ENCODE peak calls at places on chromosomes 12 and 14, in nine cellular contexts. One of them, this sample, is unnamed.

GRCh38 chr12:77013091-77013490 is 52.3 kb downstream of the E2F7 start:
- DNase-seq in left cardiac atrium: no peak
- DNase-seq in nephron progenitor cell: no peak
- DNase-seq in endothelial cell: no peak
- DNase-seq in effector CD8-positive, alpha-beta T cell: no peak
- DNase-seq in suprapubic skin: no peak
- DNase-seq in activated CD4-positive, alpha-beta T cell treated with anti-CD3 and anti-CD28 coated beads, Interleukin-2, amount 50 U/mL, for 24 hours: no peak
- DNase-seq in A549: no peak
- DNase-seq in amniotic stem cell: no peak
- DNase-seq in this sample: no peak

GRCh38 chr12:31206038-31206670 is 119.8 kb downstream of the SINHCAF start:
- DNase-seq in nephron progenitor cell: no peak
- DNase-seq in activated CD4-positive, alpha-beta T cell treated with anti-CD3 and anti-CD28 coated beads, Interleukin-2, amount 50 U/mL, for 24 hours: no peak
- DNase-seq in effector CD8-positive, alpha-beta T cell: no peak
- DNase-seq in amniotic stem cell: no peak
- DNase-seq in left cardiac atrium: no peak
- DNase-seq in A549: no peak
- DNase-seq in suprapubic skin: no peak
- DNase-seq in endothelial cell: no peak
- DNase-seq in this sample: no peak

GRCh38 chr14:30243805-30244204 is 315.2 kb upstream of the G2E3 start:
- DNase-seq in suprapubic skin: no peak
- DNase-seq in nephron progenitor cell: no peak
- DNase-seq in A549: no peak
- DNase-seq in effector CD8-positive, alpha-beta T cell: no peak
- DNase-seq in activated CD4-positive, alpha-beta T cell treated with anti-CD3 and anti-CD28 coated beads, Interleukin-2, amount 50 U/mL, for 24 hours: no peak
- DNase-seq in amniotic stem cell: no peak
- DNase-seq in endothelial cell: no peak
- DNase-seq in left cardiac atrium: no peak
- DNase-seq in this sample: no peak

GRCh38 chr14:96271421-96271762 is 15.4 kb downstream of the BDKRB1 start:
- DNase-seq in A549: no peak
- DNase-seq in effector CD8-positive, alpha-beta T cell: no peak
- DNase-seq in activated CD4-positive, alpha-beta T cell treated with anti-CD3 and anti-CD28 coated beads, Interleukin-2, amount 50 U/mL, for 24 hours: no peak
- DNase-seq in endothelial cell: no peak
- DNase-seq in amniotic stem cell: no peak
- DNase-seq in suprapubic skin: no peak
- DNase-seq in left cardiac atrium: no peak
- DNase-seq in nephron progenitor cell: no peak
- DNase-seq in this sample: no peak

GRCh38 chr12:62697893-62698292 is 231.3 kb downstream of the MON2 start:
- DNase-seq in A549: no peak
- DNase-seq in activated CD4-positive, alpha-beta T cell treated with anti-CD3 and anti-CD28 coated beads, Interleukin-2, amount 50 U/mL, for 24 hours: no peak
- DNase-seq in suprapubic skin: no peak
- DNase-seq in left cardiac atrium: no peak
- DNase-seq in nephron progenitor cell: no peak
- DNase-seq in endothelial cell: no peak
- DNase-seq in effector CD8-positive, alpha-beta T cell: no peak
- DNase-seq in amniotic stem cell: no peak
- DNase-seq in this sample: no peak

GRCh38 chr12:107631715-107632114 is 53.9 kb upstream of the PWP1 start:
- DNase-seq in nephron progenitor cell: no peak
- DNase-seq in effector CD8-positive, alpha-beta T cell: no peak
- DNase-seq in activated CD4-positive, alpha-beta T cell treated with anti-CD3 and anti-CD28 coated beads, Interleukin-2, amount 50 U/mL, for 24 hours: no peak
- DNase-seq in endothelial cell: no peak
- DNase-seq in A549: no peak
- DNase-seq in amniotic stem cell: no peak
- DNase-seq in suprapubic skin: no peak
- DNase-seq in left cardiac atrium: no peak
- DNase-seq in this sample: no peak

GRCh38 chr12:104615048-104615561 is 158.4 kb downstream of the CHST11 start:
- DNase-seq in endothelial cell: no peak
- DNase-seq in effector CD8-positive, alpha-beta T cell: no peak
- DNase-seq in left cardiac atrium: peak
- DNase-seq in amniotic stem cell: no peak
- DNase-seq in nephron progenitor cell: no peak
- DNase-seq in activated CD4-positive, alpha-beta T cell treated with anti-CD3 and anti-CD28 coated beads, Interleukin-2, amount 50 U/mL, for 24 hours: no peak
- DNase-seq in suprapubic skin: peak
- DNase-seq in A549: no peak
- DNase-seq in this sample: no peak

GRCh38 chr14:96626916-96627315 is 124.7 kb downstream of the PAPOLA start:
- DNase-seq in effector CD8-positive, alpha-beta T cell: no peak
- DNase-seq in amniotic stem cell: no peak
- DNase-seq in activated CD4-positive, alpha-beta T cell treated with anti-CD3 and anti-CD28 coated beads, Interleukin-2, amount 50 U/mL, for 24 hours: no peak
- DNase-seq in A549: no peak
- DNase-seq in suprapubic skin: no peak
- DNase-seq in left cardiac atrium: no peak
- DNase-seq in endothelial cell: no peak
- DNase-seq in nephron progenitor cell: no peak
- DNase-seq in this sample: peak

GRCh38 chr14:84228702-84229101 is 1301.2 kb upstream of the FLRT2 start:
- DNase-seq in endothelial cell: no peak
- DNase-seq in amniotic stem cell: no peak
- DNase-seq in effector CD8-positive, alpha-beta T cell: no peak
- DNase-seq in activated CD4-positive, alpha-beta T cell treated with anti-CD3 and anti-CD28 coated beads, Interleukin-2, amount 50 U/mL, for 24 hours: no peak
- DNase-seq in A549: no peak
- DNase-seq in left cardiac atrium: no peak
- DNase-seq in suprapubic skin: no peak
- DNase-seq in nephron progenitor cell: no peak
- DNase-seq in this sample: no peak

GRCh38 chr12:124625867-124626675 is 58.7 kb upstream of the NCOR2 start:
- DNase-seq in A549: peak
- DNase-seq in nephron progenitor cell: no peak
- DNase-seq in endothelial cell: peak
- DNase-seq in suprapubic skin: peak
- DNase-seq in activated CD4-positive, alpha-beta T cell treated with anti-CD3 and anti-CD28 coated beads, Interleukin-2, amount 50 U/mL, for 24 hours: no peak
- DNase-seq in left cardiac atrium: peak
- DNase-seq in effector CD8-positive, alpha-beta T cell: no peak
- DNase-seq in amniotic stem cell: peak
- DNase-seq in this sample: no peak

GRCh38 chr12:93115198-93115601 is 186.1 kb upstream of the EEA1 start:
- DNase-seq in A549: no peak
- DNase-seq in endothelial cell: no peak
- DNase-seq in left cardiac atrium: no peak
- DNase-seq in suprapubic skin: no peak
- DNase-seq in nephron progenitor cell: no peak
- DNase-seq in activated CD4-positive, alpha-beta T cell treated with anti-CD3 and anti-CD28 coated beads, Interleukin-2, amount 50 U/mL, for 24 hours: no peak
- DNase-seq in effector CD8-positive, alpha-beta T cell: no peak
- DNase-seq in amniotic stem cell: no peak
- DNase-seq in this sample: no peak

GRCh38 chr12:109600481-109600880 is 26.9 kb downstream of the MVK start:
- DNase-seq in suprapubic skin: no peak
- DNase-seq in A549: no peak
- DNase-seq in nephron progenitor cell: no peak
- DNase-seq in activated CD4-positive, alpha-beta T cell treated with anti-CD3 and anti-CD28 coated beads, Interleukin-2, amount 50 U/mL, for 24 hours: no peak
- DNase-seq in amniotic stem cell: no peak
- DNase-seq in effector CD8-positive, alpha-beta T cell: no peak
- DNase-seq in left cardiac atrium: no peak
- DNase-seq in endothelial cell: no peak
- DNase-seq in this sample: no peak

GRCh38 chr12:58069268-58069967 is 128.1 kb downstream of the ATP23 start:
- DNase-seq in activated CD4-positive, alpha-beta T cell treated with anti-CD3 and anti-CD28 coated beads, Interleukin-2, amount 50 U/mL, for 24 hours: no peak
- DNase-seq in effector CD8-positive, alpha-beta T cell: no peak
- DNase-seq in amniotic stem cell: no peak
- DNase-seq in A549: no peak
- DNase-seq in endothelial cell: no peak
- DNase-seq in nephron progenitor cell: no peak
- DNase-seq in suprapubic skin: no peak
- DNase-seq in left cardiac atrium: no peak
- DNase-seq in this sample: no peak

GRCh38 chr12:20549115-20549719 is 145.9 kb upstream of the SLCO1C1 start:
- DNase-seq in amniotic stem cell: no peak
- DNase-seq in nephron progenitor cell: peak
- DNase-seq in suprapubic skin: no peak
- DNase-seq in activated CD4-positive, alpha-beta T cell treated with anti-CD3 and anti-CD28 coated beads, Interleukin-2, amount 50 U/mL, for 24 hours: no peak
- DNase-seq in endothelial cell: peak
- DNase-seq in A549: peak
- DNase-seq in effector CD8-positive, alpha-beta T cell: no peak
- DNase-seq in left cardiac atrium: no peak
- DNase-seq in this sample: no peak

This sample was measured in type B pancreatic cell.